ENCODE peak calls at places on chromosome 2, in eight cellular contexts. H, X, O, Y, F, V, L and A are unnamed samples.

GRCh38 chr2:46909771-46910419 is 5.7 kb downstream of the MCFD2 start:
- DNase-seq in H (peak; percentile 91), X (no peak), O (no peak), Y (peak; percentile 16), F (no peak), V (no peak), L (peak; percentile 83), A (no peak)

GRCh38 chr2:101380376-101380775 is 6.9 kb downstream of the CREG2 start:
- DNase-seq in H (peak; percentile 79), X (no peak), O (no peak), Y (no peak), F (no peak), V (peak; percentile 58), L (peak; percentile 55), A (peak; percentile 83)

GRCh38 chr2:171479154-171479814 is 43.0 kb upstream of the CYBRD1 start:
- DNase-seq in H (no peak), X (no peak), O (no peak), Y (no peak), F (no peak), V (no peak), L (no peak), A (no peak)

GRCh38 chr2:230540332-230540731 is 124.3 kb downstream of the SP100 start:
- DNase-seq in H (no peak), X (no peak), O (no peak), Y (no peak), F (no peak), V (no peak), L (no peak), A (no peak)

GRCh38 chr2:38474058-38474457 is 97.0 kb upstream of the ATL2 start:
- DNase-seq in H (peak; percentile 6), X (no peak), O (no peak), Y (no peak), F (no peak), V (no peak), L (no peak), A (no peak)

GRCh38 chr2:239813261-239814135 is 211.6 kb downstream of the NDUFA10 start:
- DNase-seq in H (no peak), X (no peak), O (no peak), Y (no peak), F (no peak), V (no peak), L (no peak), A (peak; percentile 72)

GRCh38 chr2:187233811-187234210 is 214.2 kb downstream of the CALCRL start:
- DNase-seq in H (peak; percentile 9), X (no peak), O (no peak), Y (no peak), F (no peak), V (no peak), L (no peak), A (no peak)

GRCh38 chr2:23524261-23524706 is 139.3 kb downstream of the KLHL29 start:
- DNase-seq in H (peak; percentile 75), X (no peak), O (peak; percentile 27), Y (no peak), F (no peak), V (peak; percentile 34), L (peak; percentile 24), A (peak; percentile 87)

GRCh38 chr2:207663870-207664545 is 38.8 kb upstream of the METTL21A start:
- DNase-seq in H (no peak), X (peak; percentile 63), O (peak; percentile 10), Y (no peak), F (no peak), V (no peak), L (no peak), A (no peak)

GRCh38 chr2:191907545-191907944 is 60.7 kb upstream of the CAVIN2 start:
- DNase-seq in H (no peak), X (no peak), O (no peak), Y (no peak), F (no peak), V (no peak), L (no peak), A (no peak)

GRCh38 chr2:102235491-102235890 is 48.7 kb downstream of the IL1RL2 start:
- DNase-seq in H (peak; percentile 40), X (no peak), O (no peak), Y (no peak), F (no peak), V (no peak), L (no peak), A (no peak)

GRCh38 chr2:70479816-70480215 is 73.8 kb downstream of the TGFA start:
- DNase-seq in H (no peak), X (no peak), O (no peak), Y (no peak), F (no peak), V (no peak), L (no peak), A (no peak)

GRCh38 chr2:223626713-223627112 is 24.6 kb upstream of the SCG2 start:
- DNase-seq in H (peak; percentile 82), X (no peak), O (no peak), Y (no peak), F (no peak), V (no peak), L (peak; percentile 46), A (no peak)

GRCh38 chr2:54228945-54229344 is 27.1 kb downstream of the TSPYL6 start:
- DNase-seq in H (no peak), X (no peak), O (no peak), Y (no peak), F (no peak), V (peak; percentile 65), L (no peak), A (no peak)

GRCh38 chr2:160252278-160252887 is 52.3 kb upstream of the ITGB6 start:
- DNase-seq in H (peak; percentile 41), X (peak; percentile 17), O (no peak), Y (no peak), F (no peak), V (no peak), L (no peak), A (no peak)

GRCh38 chr2:235088608-235089020 is 136.8 kb downstream of the SH3BP4 start:
- DNase-seq in H (no peak), X (peak; percentile 51), O (peak; percentile 29), Y (no peak), F (no peak), V (no peak), L (no peak), A (no peak)

GRCh38 chr2:122451040-122451439 is 695.6 kb downstream of the TSN start:
- DNase-seq in H (peak; percentile 21), X (peak; percentile 54), O (no peak), Y (no peak), F (no peak), V (no peak), L (peak; percentile 34), A (no peak)